ENCODE peak calls at places on chromosomes 11 and 22, in eight cellular contexts. One of them, this sample, is unnamed.

GRCh38 chr11:8787372-8787771 is 104.8 kb downstream of the RPL27A start:
- DNase-seq in HepG2: no peak
- DNase-seq in HL-60: no peak
- DNase-seq in A549: no peak
- DNase-seq in Panc1: no peak
- DNase-seq in GM12878: no peak
- DNase-seq in SK-N-SH: no peak
- DNase-seq in K562: no peak
- DNase-seq in this sample: no peak

GRCh38 chr11:29781268-29781667 is 235.6 kb downstream of the KCNA4 start:
- DNase-seq in HepG2: no peak
- DNase-seq in HL-60: no peak
- DNase-seq in A549: no peak
- DNase-seq in Panc1: no peak
- DNase-seq in GM12878: no peak
- DNase-seq in SK-N-SH: no peak
- DNase-seq in K562: no peak
- DNase-seq in this sample: no peak

GRCh38 chr11:13033760-13034533 is 24.8 kb downstream of the RASSF10 start:
- DNase-seq in HepG2: no peak
- DNase-seq in HL-60: no peak
- DNase-seq in A549: no peak
- DNase-seq in Panc1: no peak
- DNase-seq in GM12878: no peak
- DNase-seq in SK-N-SH: peak; percentile 34
- DNase-seq in K562: no peak
- DNase-seq in this sample: no peak

GRCh38 chr11:46306296-46306853 is 28.9 kb downstream of the CREB3L1 start:
- DNase-seq in HepG2: no peak
- DNase-seq in HL-60: no peak
- DNase-seq in A549: no peak
- DNase-seq in Panc1: no peak
- DNase-seq in GM12878: no peak
- DNase-seq in SK-N-SH: no peak
- DNase-seq in K562: no peak
- DNase-seq in this sample: peak; percentile 44

GRCh38 chr22:43483669-43484068 is 71.9 kb downstream of the MPPED1 start:
- DNase-seq in HepG2: no peak
- DNase-seq in HL-60: no peak
- DNase-seq in A549: no peak
- DNase-seq in Panc1: no peak
- DNase-seq in GM12878: no peak
- DNase-seq in SK-N-SH: no peak
- DNase-seq in K562: no peak
- DNase-seq in this sample: no peak

GRCh38 chr11:122020902-122021301 is 95.1 kb downstream of the BLID start:
- DNase-seq in HepG2: no peak
- DNase-seq in HL-60: no peak
- DNase-seq in A549: peak; percentile 4
- DNase-seq in Panc1: no peak
- DNase-seq in GM12878: no peak
- DNase-seq in SK-N-SH: peak; percentile 8
- DNase-seq in K562: no peak
- DNase-seq in this sample: peak; percentile 38

GRCh38 chr11:105000797-105001196 is 22.2 kb downstream of the CASP5 start:
- DNase-seq in HepG2: no peak
- DNase-seq in HL-60: peak; percentile 3
- DNase-seq in A549: peak; percentile 1
- DNase-seq in Panc1: peak; percentile 8
- DNase-seq in GM12878: peak; percentile 24
- DNase-seq in SK-N-SH: no peak
- DNase-seq in K562: peak; percentile 22
- DNase-seq in this sample: peak; percentile 62

GRCh38 chr11:92886243-92886905 is 83.1 kb upstream of the MTNR1B start:
- DNase-seq in HepG2: peak; percentile 54
- DNase-seq in HL-60: peak; percentile 31
- DNase-seq in A549: peak; percentile 59
- DNase-seq in Panc1: peak; percentile 42
- DNase-seq in GM12878: peak; percentile 3
- DNase-seq in SK-N-SH: peak; percentile 86
- DNase-seq in K562: peak; percentile 51
- DNase-seq in this sample: peak; percentile 79

GRCh38 chr22:37214431-37215025 is 2.3 kb upstream of the SSTR3 start:
- DNase-seq in HepG2: no peak
- DNase-seq in HL-60: no peak
- DNase-seq in A549: no peak
- DNase-seq in Panc1: no peak
- DNase-seq in GM12878: no peak
- DNase-seq in SK-N-SH: no peak
- DNase-seq in K562: no peak
- DNase-seq in this sample: no peak

GRCh38 chr11:19789840-19790710 is 77.4 kb downstream of the NAV2 start:
- DNase-seq in HepG2: no peak
- DNase-seq in HL-60: no peak
- DNase-seq in A549: no peak
- DNase-seq in Panc1: no peak
- DNase-seq in GM12878: no peak
- DNase-seq in SK-N-SH: no peak
- DNase-seq in K562: no peak
- DNase-seq in this sample: no peak

GRCh38 chr11:28526406-28526751 is 418.2 kb downstream of the METTL15 start:
- DNase-seq in HepG2: no peak
- DNase-seq in HL-60: no peak
- DNase-seq in A549: peak; percentile 40
- DNase-seq in Panc1: no peak
- DNase-seq in GM12878: no peak
- DNase-seq in SK-N-SH: no peak
- DNase-seq in K562: peak; percentile 15
- DNase-seq in this sample: peak; percentile 4
- TF ChIP-seq REST in HepG2: no peak
- TF ChIP-seq REST in HL-60: no peak
- TF ChIP-seq REST in A549: no peak
- TF ChIP-seq REST in Panc1: no peak
- TF ChIP-seq REST in GM12878: no peak
- TF ChIP-seq REST in SK-N-SH: no peak
- TF ChIP-seq REST in K562: no peak
- TF ChIP-seq REST in this sample: no peak

DNA sequence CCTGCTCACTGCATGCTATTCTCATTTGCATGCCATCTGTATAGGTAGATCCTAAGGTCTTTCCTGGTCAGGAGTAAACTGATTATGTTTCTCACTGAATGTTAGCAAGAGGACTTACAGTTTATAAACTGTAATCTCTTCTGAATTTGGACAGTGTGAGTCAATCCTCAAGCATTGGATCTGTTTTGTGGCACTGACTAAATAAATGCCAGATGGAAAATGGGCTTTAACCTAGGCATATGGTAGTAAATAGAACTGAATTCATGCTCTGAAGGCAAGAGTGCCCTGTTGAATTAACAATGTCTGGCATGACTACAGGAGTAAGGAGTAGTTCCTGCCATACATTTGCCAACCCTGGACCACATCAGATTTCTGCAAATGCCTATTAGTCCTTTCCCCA is 11.4 kb downstream of the FAM181B start:
- DNase-seq in HepG2: no peak
- DNase-seq in HL-60: no peak
- DNase-seq in A549: no peak
- DNase-seq in Panc1: no peak
- DNase-seq in GM12878: no peak
- DNase-seq in SK-N-SH: no peak
- DNase-seq in K562: no peak
- DNase-seq in this sample: no peak
- TF ChIP-seq REST in HepG2: no peak
- TF ChIP-seq REST in HL-60: no peak
- TF ChIP-seq REST in A549: no peak
- TF ChIP-seq REST in Panc1: no peak
- TF ChIP-seq REST in GM12878: no peak
- TF ChIP-seq REST in SK-N-SH: no peak
- TF ChIP-seq REST in K562: no peak
- TF ChIP-seq REST in this sample: no peak

DNA sequence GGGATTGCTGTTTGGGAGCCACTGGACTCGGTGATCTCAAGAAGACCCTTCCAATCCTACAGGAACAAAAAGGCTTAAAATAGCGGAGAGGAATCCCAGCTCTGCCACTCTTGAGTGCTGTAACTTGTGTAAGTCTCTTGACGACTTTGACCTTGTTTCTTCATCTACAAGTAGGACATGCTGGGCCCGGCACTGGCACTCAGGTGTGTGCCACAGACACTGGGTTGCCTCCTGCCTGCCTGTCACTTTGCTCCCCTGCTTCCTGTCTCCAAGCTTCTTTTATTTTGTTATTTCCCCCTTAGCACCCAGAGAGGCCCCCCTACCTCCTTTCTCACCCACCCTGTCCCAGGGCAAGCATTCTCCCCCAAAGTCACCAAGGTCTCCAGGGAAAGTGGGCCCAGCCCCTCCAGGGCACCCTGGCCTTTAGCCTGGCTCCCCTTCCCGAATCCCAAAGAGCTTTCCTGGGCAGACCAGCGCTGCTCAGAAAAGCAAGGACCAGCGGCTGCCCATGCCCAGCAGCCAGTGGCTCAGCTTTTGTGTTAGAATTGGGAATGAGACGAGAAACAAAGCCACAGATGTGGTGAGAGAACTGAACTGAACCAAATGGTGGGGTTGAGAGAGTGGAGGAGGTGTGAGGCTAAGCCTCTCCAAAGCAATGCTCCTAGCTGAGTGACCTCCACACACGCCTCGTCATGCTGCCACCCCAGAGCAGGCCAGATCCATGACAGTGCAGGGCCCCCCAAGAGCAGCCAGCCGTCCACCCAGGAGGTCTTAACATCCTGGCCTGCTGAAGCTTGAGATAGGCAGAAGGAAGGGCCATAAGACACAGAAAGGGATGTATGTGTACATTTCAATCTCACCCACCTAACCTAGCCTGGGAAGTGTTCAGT is 4.5 kb downstream of the TRIM29 start:
- DNase-seq in HepG2: no peak
- DNase-seq in HL-60: no peak
- DNase-seq in A549: no peak
- DNase-seq in Panc1: no peak
- DNase-seq in GM12878: no peak
- DNase-seq in SK-N-SH: peak; percentile 27
- DNase-seq in K562: no peak
- DNase-seq in this sample: no peak
- TF ChIP-seq REST in HepG2: no peak
- TF ChIP-seq REST in HL-60: no peak
- TF ChIP-seq REST in A549: no peak
- TF ChIP-seq REST in Panc1: no peak
- TF ChIP-seq REST in GM12878: no peak
- TF ChIP-seq REST in SK-N-SH: no peak
- TF ChIP-seq REST in K562: no peak
- TF ChIP-seq REST in this sample: no peak

GRCh38 chr22:33625959-33626358 is 294.3 kb downstream of the LARGE1 start:
- DNase-seq in HepG2: no peak
- DNase-seq in HL-60: no peak
- DNase-seq in A549: no peak
- DNase-seq in Panc1: no peak
- DNase-seq in GM12878: no peak
- DNase-seq in SK-N-SH: no peak
- DNase-seq in K562: no peak
- DNase-seq in this sample: no peak
- TF ChIP-seq REST in HepG2: no peak
- TF ChIP-seq REST in HL-60: no peak
- TF ChIP-seq REST in A549: no peak
- TF ChIP-seq REST in Panc1: no peak
- TF ChIP-seq REST in GM12878: no peak
- TF ChIP-seq REST in SK-N-SH: no peak
- TF ChIP-seq REST in K562: no peak
- TF ChIP-seq REST in this sample: no peak

GRCh38 chr11:78595431-78596130 is 20.9 kb upstream of the NARS2 start:
- DNase-seq in HepG2: no peak
- DNase-seq in HL-60: no peak
- DNase-seq in A549: no peak
- DNase-seq in Panc1: no peak
- DNase-seq in GM12878: no peak
- DNase-seq in SK-N-SH: no peak
- DNase-seq in K562: no peak
- DNase-seq in this sample: peak; percentile 37
- TF ChIP-seq REST in HepG2: no peak
- TF ChIP-seq REST in HL-60: no peak
- TF ChIP-seq REST in A549: no peak
- TF ChIP-seq REST in Panc1: no peak
- TF ChIP-seq REST in GM12878: no peak
- TF ChIP-seq REST in SK-N-SH: no peak
- TF ChIP-seq REST in K562: no peak
- TF ChIP-seq REST in this sample: no peak

DNA sequence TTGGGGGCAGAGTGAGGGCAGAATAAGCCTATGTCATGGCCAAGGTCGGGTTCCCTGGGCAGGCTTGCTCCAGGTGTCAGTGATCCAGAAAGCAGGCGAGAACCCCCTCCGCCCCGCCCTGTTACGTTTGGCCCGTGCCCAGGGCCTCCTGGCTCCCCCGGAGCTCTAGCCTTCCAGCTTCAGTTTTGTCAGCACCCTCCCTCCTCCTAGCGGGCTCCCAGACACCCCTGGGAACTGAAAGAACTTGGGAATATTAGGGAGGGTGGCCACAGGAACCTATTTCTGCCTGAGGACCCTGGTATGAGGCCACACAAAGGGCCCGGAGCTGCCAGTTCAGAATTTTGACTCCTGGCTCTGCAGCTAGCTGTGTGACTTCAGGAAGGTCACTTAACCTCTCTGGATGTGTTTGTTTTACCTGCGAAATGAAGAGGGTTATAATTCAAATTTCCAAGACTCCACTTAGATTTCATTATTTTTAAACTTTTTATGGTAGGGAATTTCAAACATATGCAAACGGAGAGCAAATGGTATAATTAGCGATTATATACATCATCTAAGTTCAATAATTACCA is 1.2 kb downstream of the TUBA8 start:
- DNase-seq in HepG2: no peak
- DNase-seq in HL-60: no peak
- DNase-seq in A549: no peak
- DNase-seq in Panc1: no peak
- DNase-seq in GM12878: no peak
- DNase-seq in SK-N-SH: no peak
- DNase-seq in K562: no peak
- DNase-seq in this sample: no peak
- TF ChIP-seq REST in HepG2: no peak
- TF ChIP-seq REST in HL-60: no peak
- TF ChIP-seq REST in A549: no peak
- TF ChIP-seq REST in Panc1: no peak
- TF ChIP-seq REST in GM12878: no peak
- TF ChIP-seq REST in SK-N-SH: no peak
- TF ChIP-seq REST in K562: no peak
- TF ChIP-seq REST in this sample: no peak

GRCh38 chr11:78914503-78914902 is 339.8 kb upstream of the NARS2 start:
- DNase-seq in HepG2: no peak
- DNase-seq in HL-60: no peak
- DNase-seq in A549: no peak
- DNase-seq in Panc1: no peak
- DNase-seq in GM12878: no peak
- DNase-seq in SK-N-SH: no peak
- DNase-seq in K562: no peak
- DNase-seq in this sample: no peak
- TF ChIP-seq REST in HepG2: no peak
- TF ChIP-seq REST in HL-60: no peak
- TF ChIP-seq REST in A549: no peak
- TF ChIP-seq REST in Panc1: no peak
- TF ChIP-seq REST in GM12878: no peak
- TF ChIP-seq REST in SK-N-SH: no peak
- TF ChIP-seq REST in K562: no peak
- TF ChIP-seq REST in this sample: no peak